ENCODE peak calls at places on chromosomes 11 and 22, in seven cellular contexts. G, E, H, Z, J, I and M are unnamed samples.

GRCh38 chr11:113166280-113166679 is 148.1 kb upstream of the TTC12 start:
- DNase-seq in Z (no peak), I (no peak), J (no peak), H (no peak), G (no peak), E (no peak), M (no peak)

GRCh38 chr11:118629761-118630661 is 22.6 kb downstream of the PHLDB1 start:
- DNase-seq in H (no peak), I (no peak), E (no peak), G (peak; percentile 77), Z (no peak), J (no peak), M (no peak)

GRCh38 chr11:105553015-105553414 is 56.9 kb upstream of the GRIA4 start:
- DNase-seq in J (no peak), I (no peak), G (peak; percentile 1), E (no peak), H (no peak), Z (no peak), M (peak; percentile 43)

GRCh38 chr22:44214764-44215163 is 34.0 kb downstream of the PARVG start:
- DNase-seq in Z (no peak), H (no peak), I (no peak), G (no peak), E (no peak), J (no peak), M (no peak)

GRCh38 chr22:28129319-28129962 is 210.4 kb upstream of the PITPNB start:
- DNase-seq in J (no peak), H (no peak), Z (no peak), G (peak; percentile 55), E (no peak), I (no peak), M (no peak)

GRCh38 chr22:47205081-47205491 is 442.6 kb downstream of the TBC1D22A start:
- DNase-seq in H (no peak), E (no peak), I (no peak), G (no peak), Z (no peak), J (no peak), M (no peak)

GRCh38 chr11:60625262-60625661 is 74.2 kb upstream of the MS4A8 start:
- DNase-seq in Z (no peak), E (no peak), J (no peak), G (peak; percentile 55), I (peak; percentile 39), H (no peak), M (peak; percentile 14)

GRCh38 chr11:130720232-130720787 is 196.0 kb downstream of the SNX19 start:
- DNase-seq in G (peak; percentile 10), I (no peak), J (no peak), Z (no peak), H (no peak), E (no peak), M (no peak)

GRCh38 chr22:41181349-41182241 is 23.5 kb upstream of the L3MBTL2 start:
- DNase-seq in J (no peak), I (no peak), H (no peak), G (peak; percentile 67), E (no peak), Z (no peak), M (peak; percentile 50)

GRCh38 chr11:96259053-96259837 is 83.8 kb downstream of the MAML2 start:
- DNase-seq in H (no peak), G (peak; percentile 93), I (no peak), J (no peak), E (no peak), Z (no peak), M (peak; percentile 97)

GRCh38 chr11:114059278-114059983 is at the start of gene ZBTB16:
- DNase-seq in H (peak; percentile 79), Z (peak; percentile 83), E (peak; percentile 62), I (peak; percentile 87), G (no peak), J (no peak), M (peak; percentile 30)

GRCh38 chr22:17869285-17870096 is 95.2 kb upstream of the BID start:
- DNase-seq in I (no peak), E (no peak), Z (no peak), J (no peak), H (no peak), G (no peak), M (no peak)

GRCh38 chr22:40855960-40856512 is 403 bp downstream of the ST13 start:
- DNase-seq in J (no peak), H (peak; percentile 32), E (no peak), I (peak; percentile 43), Z (no peak), G (peak; percentile 23), M (no peak)

GRCh38 chr22:48876951-48877350 is 950.7 kb downstream of the BRD1 start:
- DNase-seq in I (no peak), E (no peak), H (no peak), Z (no peak), J (no peak), G (no peak), M (no peak)

GRCh38 chr11:9091044-9091936 is at the start of gene SCUBE2:
- DNase-seq in J (no peak), Z (no peak), E (no peak), G (no peak), I (peak; percentile 35), H (no peak), M (no peak)

GRCh38 chr11:121038642-121039409 is 14.9 kb downstream of the TBCEL start:
- DNase-seq in J (no peak), I (no peak), E (no peak), Z (no peak), H (no peak), G (no peak), M (no peak)

GRCh38 chr22:33785283-33785991 is 134.8 kb downstream of the LARGE1 start:
- DNase-seq in G (peak; percentile 93), I (no peak), Z (no peak), E (no peak), H (no peak), J (no peak), M (peak; percentile 48)

GRCh38 chr11:100753144-100753543 is 66.1 kb downstream of the ARHGAP42 start:
- DNase-seq in J (no peak), H (no peak), G (peak; percentile 73), I (peak; percentile 47), Z (no peak), E (no peak), M (peak; percentile 31)

GRCh38 chr11:73388241-73389133 is 12.3 kb downstream of the RELT start:
- DNase-seq in G (peak; percentile 64), H (no peak), Z (no peak), E (no peak), J (no peak), I (peak; percentile 40), M (no peak)

GRCh38 chr22:19903031-19903430 is 38.5 kb upstream of the COMT start:
- DNase-seq in Z (no peak), G (no peak), I (peak; percentile 66), H (no peak), E (no peak), J (no peak), M (no peak)

GRCh38 chr11:12539570-12539969 is 134.7 kb upstream of the TEAD1 start:
- DNase-seq in I (no peak), J (no peak), G (peak; percentile 95), Z (no peak), E (no peak), H (no peak), M (peak; percentile 38)

GRCh38 chr11:46671958-46672315 is 28.5 kb downstream of the ARHGAP1 start:
- DNase-seq in G (no peak), E (no peak), I (no peak), J (no peak), H (no peak), Z (no peak), M (no peak)

GRCh38 chr11:61297741-61298140 is 2.6 kb upstream of the VWCE start:
- DNase-seq in Z (peak; percentile 38), E (no peak), I (no peak), H (no peak), J (no peak), G (peak; percentile 94), M (peak; percentile 98)